ENCODE peak calls at places on chromosomes 5 and 9, in eight cellular contexts. H is Right ventricle myocardium superior, N is HCEC 1CT, K is H9, X is EL, M is T-helper 1 cell, B is ACHN, U is NCI-H1694. R is an unnamed sample.

GRCh38 chr5:1751864-1752822 is 47.5 kb downstream of the MRPL36 start:
- DNase-seq in H (peak), N (no peak), K (peak), X (no peak), M (no peak), B (no peak), U (no peak), R (no peak)

GRCh38 chr5:102832445-102832844 is 77.3 kb downstream of the PAM start:
- DNase-seq in H (no peak), N (no peak), K (no peak), X (no peak), M (no peak), B (no peak), U (no peak), R (no peak)

GRCh38 chr9:133513214-133514088 is 11.3 kb downstream of the MYMK start:
- DNase-seq in H (peak), N (no peak), K (no peak), X (no peak), M (no peak), B (no peak), U (no peak), R (peak)

GRCh38 chr9:131042666-131043065 is 33.7 kb downstream of the LAMC3 start:
- DNase-seq in H (no peak), N (no peak), K (no peak), X (no peak), M (no peak), B (no peak), U (no peak), R (no peak)

GRCh38 chr5:6377121-6377520 is 1.2 kb downstream of the MED10 start:
- DNase-seq in H (no peak), N (no peak), K (peak), X (no peak), M (no peak), B (no peak), U (no peak), R (no peak)

GRCh38 chr9:127132921-127133647 is 10.6 kb upstream of the ANGPTL2 start:
- DNase-seq in H (no peak), N (peak), K (peak), X (peak), M (no peak), B (no peak), U (peak), R (no peak)

GRCh38 chr9:70113403-70114022 is 69.9 kb downstream of the MAMDC2 start:
- DNase-seq in H (peak), N (peak), K (peak), X (peak), M (no peak), B (peak), U (peak), R (peak)

GRCh38 chr5:8721536-8721935 is 824.3 kb downstream of the SEMA5A start:
- DNase-seq in H (no peak), N (no peak), K (no peak), X (no peak), M (no peak), B (no peak), U (no peak), R (no peak)

R was measured in left ventricle myocardium superior.